ENCODE peak calls at places on chromosome 17, in six cellular contexts. M, C, T, V, P and H are unnamed samples.

GRCh38 chr17:82963104-82963950 is 116.1 kb upstream of the METRNL start:
- DNase-seq in P (peak), M (peak), C (peak), T (peak), V (peak), H (peak)

GRCh38 chr17:47315451-47316266 is 8.1 kb upstream of the EFCAB13 start:
- DNase-seq in C (peak), M (peak), T (peak), V (peak), P (peak), H (peak)

GRCh38 chr17:21376835-21377690 is 906 bp downstream of the KCNJ12 start:
- DNase-seq in T (no peak), M (peak), C (peak), V (peak), P (no peak), H (peak)

GRCh38 chr17:2051388-2052237 is 3.3 kb upstream of the HIC1 start:
- DNase-seq in M (no peak), V (no peak), C (no peak), P (no peak), T (no peak), H (no peak)

GRCh38 chr17:61253937-61254677 is 145.5 kb upstream of the TBX2 start:
- DNase-seq in M (no peak), T (no peak), C (no peak), V (no peak), P (no peak), H (no peak)

GRCh38 chr17:60823520-60823919 is 145.9 kb downstream of the BCAS3 start:
- DNase-seq in V (no peak), T (no peak), P (no peak), M (peak), C (no peak), H (no peak)

GRCh38 chr17:34542700-34543336 is 36.6 kb upstream of the TMEM132E start:
- DNase-seq in V (peak), M (peak), P (peak), C (peak), T (no peak), H (peak)

GRCh38 chr17:30337393-30337999 is 3.6 kb upstream of the TMIGD1 start:
- DNase-seq in P (no peak), C (no peak), V (no peak), M (no peak), T (peak), H (no peak)

GRCh38 chr17:81923302-81924260 is 4.0 kb downstream of the MAFG start:
- DNase-seq in C (peak), V (peak), T (no peak), P (peak), M (peak), H (peak)

GRCh38 chr17:32567086-32567485 is 80.3 kb downstream of the CDK5R1 start:
- DNase-seq in P (no peak), C (no peak), M (no peak), V (no peak), T (no peak), H (no peak)

GRCh38 chr17:36705651-36706436 is 104.5 kb downstream of the MRM1 start:
- DNase-seq in T (no peak), C (peak), V (peak), P (no peak), M (peak), H (peak)

GRCh38 chr17:74972107-74972972 is at the start of gene HID1:
- DNase-seq in V (no peak), C (no peak), T (no peak), P (peak), M (no peak), H (no peak)

GRCh38 chr17:43212641-43213490 is 1.2 kb downstream of the TMEM106A start:
- DNase-seq in T (no peak), C (no peak), V (no peak), P (no peak), M (peak), H (no peak)

GRCh38 chr17:1480747-1481465 is 11.6 kb downstream of the MYO1C start:
- DNase-seq in T (no peak), V (no peak), P (no peak), M (peak), C (no peak), H (peak)

GRCh38 chr17:42702446-42702845 is 20.1 kb downstream of the CNTNAP1 start:
- DNase-seq in V (no peak), T (no peak), M (no peak), P (no peak), C (no peak), H (no peak)

GRCh38 chr17:37744961-37745800 is at the start of gene HNF1B:
- DNase-seq in C (no peak), V (no peak), P (no peak), T (no peak), M (no peak), H (no peak)

GRCh38 chr17:78774956-78775571 is 7.0 kb downstream of the CYTH1 start:
- DNase-seq in T (no peak), V (no peak), P (no peak), C (no peak), M (peak), H (no peak)

GRCh38 chr17:386145-386876 is 33.7 kb upstream of the RPH3AL start:
- DNase-seq in T (no peak), V (peak), M (no peak), C (peak), P (peak), H (no peak)

GRCh38 chr17:31415004-31415454 is 23.6 kb downstream of the RAB11FIP4 start:
- DNase-seq in C (no peak), V (no peak), M (no peak), P (no peak), T (no peak), H (no peak)

DNA sequence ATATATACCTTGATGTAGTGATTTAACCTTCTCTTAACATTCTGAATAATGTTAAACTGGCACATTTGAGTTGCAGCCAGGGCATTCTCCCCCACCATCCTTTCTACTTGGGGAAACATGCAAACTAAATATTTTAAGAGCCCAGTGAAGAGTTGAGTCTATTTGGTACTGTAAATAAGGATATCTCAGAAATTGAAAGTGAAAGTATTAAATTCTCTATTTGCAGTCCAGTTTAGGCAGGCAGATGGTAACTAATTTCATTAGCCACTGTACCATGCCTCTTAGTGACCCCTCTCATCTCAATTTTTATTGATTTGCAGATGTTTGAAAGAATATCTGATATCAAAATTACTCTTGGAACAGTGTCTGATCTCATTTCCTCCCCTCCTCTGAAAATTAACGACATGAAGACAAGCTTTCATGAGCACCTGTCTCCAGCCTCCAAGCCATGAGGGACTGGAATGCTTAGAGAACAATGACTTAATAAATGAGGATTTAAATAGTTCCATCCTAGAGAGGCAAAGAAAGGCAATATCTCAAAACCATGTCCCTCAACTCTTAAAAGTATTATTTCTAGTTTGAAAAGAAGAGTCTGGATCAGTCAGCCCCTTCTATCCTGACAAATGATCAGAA is 137.3 kb downstream of the ANKFN1 start:
- DNase-seq in P (no peak), C (no peak), M (no peak), V (no peak), T (peak), H (no peak)
- H3K4me3 ChIP-seq in P (peak), C (no peak), M (no peak), V (no peak), T (no peak), H (no peak)

GRCh38 chr17:76540381-76541300 is 797 bp downstream of the PRCD start:
- DNase-seq in T (peak), P (peak), V (peak), M (peak), C (peak), H (peak)
- TF ChIP-seq CTCF in T (peak), P (peak), V (peak), M (peak), C (peak), H (peak)

DNA sequence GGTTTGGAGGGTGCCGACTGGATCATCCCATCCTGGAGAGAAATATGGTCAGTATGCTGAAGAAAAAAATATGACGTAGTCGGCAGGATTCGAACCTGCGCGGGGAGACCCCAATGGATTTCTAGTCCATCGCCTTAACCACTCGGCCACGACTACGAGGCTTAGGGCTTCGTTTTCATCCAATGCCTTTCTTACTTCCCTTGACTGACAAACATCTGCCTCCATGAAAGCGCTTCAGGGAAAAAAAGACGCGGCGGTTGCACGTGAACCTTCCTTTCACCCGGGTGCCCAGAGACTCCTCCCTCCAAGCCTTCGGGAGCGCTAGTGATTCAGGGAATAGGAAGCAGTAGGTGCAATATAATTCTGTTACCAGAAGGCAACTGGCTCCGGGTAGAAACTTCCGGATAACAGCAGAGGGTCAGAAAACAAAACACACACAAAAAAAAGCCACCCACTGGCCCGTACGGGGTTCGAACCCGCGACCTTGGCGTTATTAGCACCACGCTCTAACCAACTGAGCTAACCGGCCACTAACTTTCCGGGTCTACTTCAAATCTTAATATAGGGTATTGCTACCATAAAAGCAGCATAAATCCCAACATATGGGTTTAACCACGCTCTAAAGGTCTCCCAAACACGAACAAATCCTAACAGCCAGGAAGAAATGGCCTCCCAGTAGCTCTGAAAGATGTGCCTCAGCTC is 16.3 kb upstream of the AURKB start:
- DNase-seq in C (peak), P (peak), M (peak), V (peak), T (peak), H (peak)
- H3K4me3 ChIP-seq in C (peak), P (peak), M (peak), V (peak), T (peak), H (peak)

GRCh38 chr17:41654134-41654907 is 29.9 kb upstream of the KRT17 start:
- DNase-seq in C (no peak), P (no peak), M (no peak), V (no peak), T (no peak), H (no peak)
- TF ChIP-seq CTCF in C (no peak), P (no peak), M (no peak), V (no peak), T (no peak), H (no peak)

GRCh38 chr17:15261818-15262290 is 3.3 kb downstream of the PMP22 start:
- DNase-seq in M (peak), P (peak), V (no peak), C (no peak), T (no peak), H (no peak)
- H3K4me3 ChIP-seq in M (peak), P (peak), V (peak), C (peak), T (peak), H (peak)

GRCh38 chr17:73420897-73421296 is 109.1 kb upstream of the CDC42EP4 start:
- DNase-seq in M (no peak), C (peak), P (no peak), T (no peak), V (peak), H (peak)
- TF ChIP-seq CTCF in M (peak), C (peak), P (no peak), T (no peak), V (peak), H (peak)

DNA sequence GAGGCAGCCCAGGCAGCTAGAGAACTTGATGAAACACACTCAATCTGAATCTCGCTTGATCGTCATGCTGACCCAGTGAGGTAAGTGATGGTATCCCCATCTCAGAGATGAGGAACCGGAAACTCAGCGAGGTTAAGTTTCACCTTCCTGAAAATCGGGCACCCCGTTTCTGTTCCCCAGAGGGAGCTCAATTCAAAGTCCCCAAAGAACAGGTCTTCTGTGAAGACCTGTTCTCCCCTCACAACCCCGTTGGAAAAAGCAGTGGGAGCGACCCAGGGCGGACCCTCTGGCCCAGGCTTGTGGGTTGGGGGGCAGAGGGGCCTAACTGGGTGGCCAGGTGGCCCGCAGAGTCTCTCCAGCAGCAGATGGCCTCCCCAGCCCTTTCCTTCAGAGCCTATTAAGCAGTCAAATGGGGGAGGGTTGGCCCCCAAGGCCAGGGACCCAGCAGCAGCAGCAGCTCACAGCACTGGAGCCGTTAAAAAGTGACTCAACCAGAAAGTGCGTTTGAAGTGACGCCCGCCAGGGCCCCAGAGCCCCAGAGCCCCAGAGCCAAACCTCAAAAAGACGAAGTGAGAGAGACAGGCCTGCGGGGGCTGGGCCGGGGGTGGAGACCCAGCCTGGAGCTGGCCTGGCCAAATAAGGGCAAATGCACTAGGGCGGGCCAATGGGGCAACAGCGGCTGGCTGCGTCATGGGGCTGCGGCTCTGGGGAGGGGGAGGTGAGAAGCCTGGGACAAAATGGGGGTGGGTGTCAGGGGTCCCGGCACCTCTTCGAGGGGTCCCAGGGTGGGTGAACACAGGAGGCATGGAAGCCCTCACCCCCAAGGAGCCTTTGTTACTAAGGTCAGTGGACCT is 9.2 kb upstream of the TSPOAP1 start:
- DNase-seq in T (no peak), C (peak), P (peak), M (peak), V (peak), H (peak)
- H3K4me3 ChIP-seq in T (no peak), C (no peak), P (peak), M (no peak), V (no peak), H (no peak)

GRCh38 chr17:66493283-66494019 is 191.0 kb downstream of the PRKCA start:
- DNase-seq in C (peak), T (no peak), P (no peak), V (peak), M (peak), H (peak)

GRCh38 chr17:66492080-66492479 is 189.7 kb downstream of the PRKCA start:
- DNase-seq in T (no peak), M (no peak), V (no peak), C (no peak), P (no peak), H (no peak)

GRCh38 chr17:66491665-66492064 is 189.3 kb downstream of the PRKCA start:
- DNase-seq in T (no peak), V (no peak), P (no peak), C (no peak), M (peak), H (no peak)

GRCh38 chr17:66491213-66491612 is 188.8 kb downstream of the PRKCA start:
- DNase-seq in T (no peak), C (no peak), P (no peak), M (no peak), V (no peak), H (no peak)

GRCh38 chr17:66492500-66493123 is 190.2 kb downstream of the PRKCA start:
- DNase-seq in P (no peak), C (no peak), M (peak), V (peak), T (no peak), H (peak)
- TF ChIP-seq CTCF in P (no peak), C (no peak), M (no peak), V (no peak), T (no peak), H (no peak)